ENCODE peak calls at places on chromosomes 11 and 22, in five cellular contexts. One of them, this sample, is unnamed.
A peak's percentile ranks its signal among the peaks of the same experiment; 100 is the strongest.

GRCh38 chr11:125132071-125132470 is 20.6 kb upstream of the TMEM218 start:
- DNase-seq in HT1080: no peak
- DNase-seq in NCI-H187 treated with DMSO at 0.1 percent for 48 hours: no peak
- DNase-seq in EL: no peak
- DNase-seq in stimulated activated CD4-positive, alpha-beta T cell treated with anti-CD3 and anti-CD28 coated beads, Interleukin-12 subunit alpha, Interleukin-12 subunit beta, amount 100 ng/mL, for 24 hours: no peak
- DNase-seq in this sample: no peak

GRCh38 chr11:12186683-12187082 is 76.3 kb downstream of the MICAL2 start:
- DNase-seq in stimulated activated CD4-positive, alpha-beta T cell treated with anti-CD3 and anti-CD28 coated beads, Interleukin-12 subunit alpha, Interleukin-12 subunit beta, amount 100 ng/mL, for 24 hours: no peak
- DNase-seq in NCI-H187 treated with DMSO at 0.1 percent for 48 hours: no peak
- DNase-seq in EL: no peak
- DNase-seq in HT1080: no peak
- DNase-seq in this sample: no peak

GRCh38 chr11:3123316-3123715 is 41.8 kb downstream of the OSBPL5 start:
- DNase-seq in stimulated activated CD4-positive, alpha-beta T cell treated with anti-CD3 and anti-CD28 coated beads, Interleukin-12 subunit alpha, Interleukin-12 subunit beta, amount 100 ng/mL, for 24 hours: no peak
- DNase-seq in EL: no peak
- DNase-seq in NCI-H187 treated with DMSO at 0.1 percent for 48 hours: no peak
- DNase-seq in HT1080: no peak
- DNase-seq in this sample: no peak

GRCh38 chr22:21449531-21450319 is 17.5 kb upstream of the TMEM191C start:
- DNase-seq in EL: no peak
- DNase-seq in stimulated activated CD4-positive, alpha-beta T cell treated with anti-CD3 and anti-CD28 coated beads, Interleukin-12 subunit alpha, Interleukin-12 subunit beta, amount 100 ng/mL, for 24 hours: no peak
- DNase-seq in NCI-H187 treated with DMSO at 0.1 percent for 48 hours: no peak
- DNase-seq in HT1080: no peak
- DNase-seq in this sample: no peak

GRCh38 chr22:33188316-33188715 is 130.1 kb upstream of the SYN3 start:
- DNase-seq in stimulated activated CD4-positive, alpha-beta T cell treated with anti-CD3 and anti-CD28 coated beads, Interleukin-12 subunit alpha, Interleukin-12 subunit beta, amount 100 ng/mL, for 24 hours: no peak
- DNase-seq in EL: no peak
- DNase-seq in NCI-H187 treated with DMSO at 0.1 percent for 48 hours: no peak
- DNase-seq in HT1080: peak; percentile 63
- DNase-seq in this sample: no peak

GRCh38 chr22:26514419-26515161 is 2.3 kb upstream of the TFIP11 start:
- DNase-seq in EL: no peak
- DNase-seq in stimulated activated CD4-positive, alpha-beta T cell treated with anti-CD3 and anti-CD28 coated beads, Interleukin-12 subunit alpha, Interleukin-12 subunit beta, amount 100 ng/mL, for 24 hours: no peak
- DNase-seq in HT1080: no peak
- DNase-seq in NCI-H187 treated with DMSO at 0.1 percent for 48 hours: no peak
- DNase-seq in this sample: no peak

GRCh38 chr22:31923166-31923565 is 21.2 kb upstream of the YWHAH start:
- DNase-seq in EL: no peak
- DNase-seq in stimulated activated CD4-positive, alpha-beta T cell treated with anti-CD3 and anti-CD28 coated beads, Interleukin-12 subunit alpha, Interleukin-12 subunit beta, amount 100 ng/mL, for 24 hours: no peak
- DNase-seq in NCI-H187 treated with DMSO at 0.1 percent for 48 hours: no peak
- DNase-seq in HT1080: peak; percentile 62
- DNase-seq in this sample: no peak

GRCh38 chr22:45155050-45155840 is 8.5 kb upstream of the NUP50 start:
- DNase-seq in HT1080: no peak
- DNase-seq in EL: no peak
- DNase-seq in NCI-H187 treated with DMSO at 0.1 percent for 48 hours: no peak
- DNase-seq in stimulated activated CD4-positive, alpha-beta T cell treated with anti-CD3 and anti-CD28 coated beads, Interleukin-12 subunit alpha, Interleukin-12 subunit beta, amount 100 ng/mL, for 24 hours: no peak
- DNase-seq in this sample: no peak

GRCh38 chr11:47768090-47768620 is 1.0 kb upstream of the FNBP4 start:
- DNase-seq in HT1080: peak; percentile 85
- DNase-seq in stimulated activated CD4-positive, alpha-beta T cell treated with anti-CD3 and anti-CD28 coated beads, Interleukin-12 subunit alpha, Interleukin-12 subunit beta, amount 100 ng/mL, for 24 hours: no peak
- DNase-seq in NCI-H187 treated with DMSO at 0.1 percent for 48 hours: peak; percentile 85
- DNase-seq in EL: peak; percentile 84
- DNase-seq in this sample: peak; percentile 62

GRCh38 chr22:45270095-45271020 is 14.4 kb upstream of the UPK3A start:
- DNase-seq in NCI-H187 treated with DMSO at 0.1 percent for 48 hours: no peak
- DNase-seq in stimulated activated CD4-positive, alpha-beta T cell treated with anti-CD3 and anti-CD28 coated beads, Interleukin-12 subunit alpha, Interleukin-12 subunit beta, amount 100 ng/mL, for 24 hours: no peak
- DNase-seq in HT1080: no peak
- DNase-seq in EL: no peak
- DNase-seq in this sample: no peak

GRCh38 chr11:19511413-19512183 is 201.0 kb upstream of the NAV2 start:
- DNase-seq in stimulated activated CD4-positive, alpha-beta T cell treated with anti-CD3 and anti-CD28 coated beads, Interleukin-12 subunit alpha, Interleukin-12 subunit beta, amount 100 ng/mL, for 24 hours: no peak
- DNase-seq in NCI-H187 treated with DMSO at 0.1 percent for 48 hours: no peak
- DNase-seq in HT1080: no peak
- DNase-seq in EL: no peak
- DNase-seq in this sample: no peak

GRCh38 chr11:67494371-67495233 is 10.6 kb downstream of the PITPNM1 start:
- DNase-seq in EL: no peak
- DNase-seq in NCI-H187 treated with DMSO at 0.1 percent for 48 hours: no peak
- DNase-seq in stimulated activated CD4-positive, alpha-beta T cell treated with anti-CD3 and anti-CD28 coated beads, Interleukin-12 subunit alpha, Interleukin-12 subunit beta, amount 100 ng/mL, for 24 hours: no peak
- DNase-seq in HT1080: no peak
- DNase-seq in this sample: no peak

GRCh38 chr22:38768036-38768435 is 12.2 kb upstream of the SUN2 start:
- DNase-seq in HT1080: no peak
- DNase-seq in stimulated activated CD4-positive, alpha-beta T cell treated with anti-CD3 and anti-CD28 coated beads, Interleukin-12 subunit alpha, Interleukin-12 subunit beta, amount 100 ng/mL, for 24 hours: no peak
- DNase-seq in NCI-H187 treated with DMSO at 0.1 percent for 48 hours: no peak
- DNase-seq in EL: no peak
- DNase-seq in this sample: no peak

GRCh38 chr11:94954753-94955152 is 18.6 kb downstream of the CWC15 start:
- DNase-seq in NCI-H187 treated with DMSO at 0.1 percent for 48 hours: no peak
- DNase-seq in stimulated activated CD4-positive, alpha-beta T cell treated with anti-CD3 and anti-CD28 coated beads, Interleukin-12 subunit alpha, Interleukin-12 subunit beta, amount 100 ng/mL, for 24 hours: no peak
- DNase-seq in EL: no peak
- DNase-seq in HT1080: no peak
- DNase-seq in this sample: no peak

GRCh38 chr22:45462034-45462655 is 40.5 kb upstream of the FBLN1 start:
- DNase-seq in NCI-H187 treated with DMSO at 0.1 percent for 48 hours: no peak
- DNase-seq in HT1080: no peak
- DNase-seq in stimulated activated CD4-positive, alpha-beta T cell treated with anti-CD3 and anti-CD28 coated beads, Interleukin-12 subunit alpha, Interleukin-12 subunit beta, amount 100 ng/mL, for 24 hours: no peak
- DNase-seq in EL: no peak
- DNase-seq in this sample: no peak

GRCh38 chr11:32113637-32114203 is 22.8 kb downstream of the RCN1 start:
- DNase-seq in EL: no peak
- DNase-seq in stimulated activated CD4-positive, alpha-beta T cell treated with anti-CD3 and anti-CD28 coated beads, Interleukin-12 subunit alpha, Interleukin-12 subunit beta, amount 100 ng/mL, for 24 hours: no peak
- DNase-seq in HT1080: no peak
- DNase-seq in NCI-H187 treated with DMSO at 0.1 percent for 48 hours: no peak
- DNase-seq in this sample: no peak

GRCh38 chr11:64810891-64811272 is 531 bp upstream of the MEN1 start:
- DNase-seq in NCI-H187 treated with DMSO at 0.1 percent for 48 hours: no peak
- DNase-seq in EL: no peak
- DNase-seq in HT1080: no peak
- DNase-seq in stimulated activated CD4-positive, alpha-beta T cell treated with anti-CD3 and anti-CD28 coated beads, Interleukin-12 subunit alpha, Interleukin-12 subunit beta, amount 100 ng/mL, for 24 hours: no peak
- DNase-seq in this sample: no peak

GRCh38 chr22:17213976-17214375 is 5.3 kb downstream of the ADA2 start:
- DNase-seq in EL: peak; percentile 22
- DNase-seq in HT1080: no peak
- DNase-seq in NCI-H187 treated with DMSO at 0.1 percent for 48 hours: no peak
- DNase-seq in stimulated activated CD4-positive, alpha-beta T cell treated with anti-CD3 and anti-CD28 coated beads, Interleukin-12 subunit alpha, Interleukin-12 subunit beta, amount 100 ng/mL, for 24 hours: no peak
- DNase-seq in this sample: peak; percentile 37

GRCh38 chr22:39176067-39176621 is 23.7 kb upstream of the CBX7 start:
- DNase-seq in EL: peak; percentile 94
- DNase-seq in NCI-H187 treated with DMSO at 0.1 percent for 48 hours: no peak
- DNase-seq in HT1080: peak; percentile 83
- DNase-seq in stimulated activated CD4-positive, alpha-beta T cell treated with anti-CD3 and anti-CD28 coated beads, Interleukin-12 subunit alpha, Interleukin-12 subunit beta, amount 100 ng/mL, for 24 hours: no peak
- DNase-seq in this sample: peak; percentile 85

GRCh38 chr11:1737080-1737757 is 13.2 kb downstream of the IFITM10 start:
- DNase-seq in NCI-H187 treated with DMSO at 0.1 percent for 48 hours: no peak
- DNase-seq in HT1080: no peak
- DNase-seq in stimulated activated CD4-positive, alpha-beta T cell treated with anti-CD3 and anti-CD28 coated beads, Interleukin-12 subunit alpha, Interleukin-12 subunit beta, amount 100 ng/mL, for 24 hours: no peak
- DNase-seq in EL: no peak
- DNase-seq in this sample: no peak

GRCh38 chr11:131109256-131109655 is 193.0 kb upstream of the SNX19 start:
- DNase-seq in HT1080: peak; percentile 74
- DNase-seq in EL: peak; percentile 79
- DNase-seq in stimulated activated CD4-positive, alpha-beta T cell treated with anti-CD3 and anti-CD28 coated beads, Interleukin-12 subunit alpha, Interleukin-12 subunit beta, amount 100 ng/mL, for 24 hours: no peak
- DNase-seq in NCI-H187 treated with DMSO at 0.1 percent for 48 hours: no peak
- DNase-seq in this sample: no peak

GRCh38 chr11:34507156-34507555 is 6.4 kb downstream of the ELF5 start:
- DNase-seq in EL: no peak
- DNase-seq in HT1080: no peak
- DNase-seq in NCI-H187 treated with DMSO at 0.1 percent for 48 hours: no peak
- DNase-seq in stimulated activated CD4-positive, alpha-beta T cell treated with anti-CD3 and anti-CD28 coated beads, Interleukin-12 subunit alpha, Interleukin-12 subunit beta, amount 100 ng/mL, for 24 hours: no peak
- DNase-seq in this sample: no peak

GRCh38 chr11:62611705-62612365 is 740 bp downstream of the EML3 start:
- DNase-seq in HT1080: peak; percentile 45
- DNase-seq in NCI-H187 treated with DMSO at 0.1 percent for 48 hours: no peak
- DNase-seq in EL: peak; percentile 71
- DNase-seq in stimulated activated CD4-positive, alpha-beta T cell treated with anti-CD3 and anti-CD28 coated beads, Interleukin-12 subunit alpha, Interleukin-12 subunit beta, amount 100 ng/mL, for 24 hours: peak; percentile 47
- DNase-seq in this sample: peak; percentile 51

GRCh38 chr11:66123902-66124301 is 53.8 kb downstream of the PACS1 start:
- DNase-seq in EL: no peak
- DNase-seq in NCI-H187 treated with DMSO at 0.1 percent for 48 hours: no peak
- DNase-seq in stimulated activated CD4-positive, alpha-beta T cell treated with anti-CD3 and anti-CD28 coated beads, Interleukin-12 subunit alpha, Interleukin-12 subunit beta, amount 100 ng/mL, for 24 hours: no peak
- DNase-seq in HT1080: no peak
- DNase-seq in this sample: no peak

GRCh38 chr11:66956689-66957290 is 1.4 kb downstream of the PC start:
- DNase-seq in NCI-H187 treated with DMSO at 0.1 percent for 48 hours: no peak
- DNase-seq in stimulated activated CD4-positive, alpha-beta T cell treated with anti-CD3 and anti-CD28 coated beads, Interleukin-12 subunit alpha, Interleukin-12 subunit beta, amount 100 ng/mL, for 24 hours: no peak
- DNase-seq in EL: peak; percentile 82
- DNase-seq in HT1080: no peak
- DNase-seq in this sample: no peak

GRCh38 chr22:41876275-41876674 is 38.6 kb downstream of the SHISA8 start:
- DNase-seq in NCI-H187 treated with DMSO at 0.1 percent for 48 hours: no peak
- DNase-seq in EL: peak; percentile 10
- DNase-seq in HT1080: no peak
- DNase-seq in stimulated activated CD4-positive, alpha-beta T cell treated with anti-CD3 and anti-CD28 coated beads, Interleukin-12 subunit alpha, Interleukin-12 subunit beta, amount 100 ng/mL, for 24 hours: no peak
- DNase-seq in this sample: no peak

GRCh38 chr11:2825886-2826678 is 59.5 kb downstream of the CDKN1C start:
- DNase-seq in EL: peak; percentile 94
- DNase-seq in HT1080: peak; percentile 88
- DNase-seq in NCI-H187 treated with DMSO at 0.1 percent for 48 hours: no peak
- DNase-seq in stimulated activated CD4-positive, alpha-beta T cell treated with anti-CD3 and anti-CD28 coated beads, Interleukin-12 subunit alpha, Interleukin-12 subunit beta, amount 100 ng/mL, for 24 hours: no peak
- DNase-seq in this sample: peak; percentile 30

GRCh38 chr11:34536056-34536455 is 22.5 kb upstream of the ELF5 start:
- DNase-seq in stimulated activated CD4-positive, alpha-beta T cell treated with anti-CD3 and anti-CD28 coated beads, Interleukin-12 subunit alpha, Interleukin-12 subunit beta, amount 100 ng/mL, for 24 hours: no peak
- DNase-seq in EL: no peak
- DNase-seq in HT1080: no peak
- DNase-seq in NCI-H187 treated with DMSO at 0.1 percent for 48 hours: no peak
- DNase-seq in this sample: no peak

GRCh38 chr11:119318240-119319135 is 1.6 kb upstream of the MCAM start:
- DNase-seq in HT1080: peak; percentile 94
- DNase-seq in EL: peak; percentile 61
- DNase-seq in stimulated activated CD4-positive, alpha-beta T cell treated with anti-CD3 and anti-CD28 coated beads, Interleukin-12 subunit alpha, Interleukin-12 subunit beta, amount 100 ng/mL, for 24 hours: no peak
- DNase-seq in NCI-H187 treated with DMSO at 0.1 percent for 48 hours: no peak
- DNase-seq in this sample: no peak

GRCh38 chr11:4026389-4026788 is 68.2 kb upstream of the RRM1 start:
- DNase-seq in HT1080: no peak
- DNase-seq in EL: no peak
- DNase-seq in NCI-H187 treated with DMSO at 0.1 percent for 48 hours: no peak
- DNase-seq in stimulated activated CD4-positive, alpha-beta T cell treated with anti-CD3 and anti-CD28 coated beads, Interleukin-12 subunit alpha, Interleukin-12 subunit beta, amount 100 ng/mL, for 24 hours: no peak
- DNase-seq in this sample: no peak

GRCh38 chr11:122375687-122376399 is 259.8 kb upstream of the BLID start:
- DNase-seq in stimulated activated CD4-positive, alpha-beta T cell treated with anti-CD3 and anti-CD28 coated beads, Interleukin-12 subunit alpha, Interleukin-12 subunit beta, amount 100 ng/mL, for 24 hours: no peak
- DNase-seq in NCI-H187 treated with DMSO at 0.1 percent for 48 hours: no peak
- DNase-seq in EL: peak; percentile 58
- DNase-seq in HT1080: peak; percentile 80
- DNase-seq in this sample: peak; percentile 14

GRCh38 chr22:41913842-41914534 is 886 bp downstream of the SHISA8 start:
- DNase-seq in EL: no peak
- DNase-seq in HT1080: no peak
- DNase-seq in NCI-H187 treated with DMSO at 0.1 percent for 48 hours: no peak
- DNase-seq in stimulated activated CD4-positive, alpha-beta T cell treated with anti-CD3 and anti-CD28 coated beads, Interleukin-12 subunit alpha, Interleukin-12 subunit beta, amount 100 ng/mL, for 24 hours: no peak
- DNase-seq in this sample: no peak

This sample was measured in ACHN.